ENCODE peak calls at places on chromosomes 5 and 9, in ten cellular contexts. U is cardiac muscle cell, G is SJSA1, Y is upper lobe of left lung, T is upper lobe of right lung, Q is adipocyte, K is Panc1, A is left ventricle myocardium inferior, J is AG04449, E is heart right ventricle. O is an unnamed sample.

GRCh38 chr9:77177894-77178794 is 810 bp downstream of the VPS13A start:
- DNase-seq in U (peak; percentile 38), G (peak; percentile 43), Y (peak; percentile 85), T (peak; percentile 80), Q (peak; percentile 69), K (no peak), A (peak; percentile 22), J (no peak), E (peak; percentile 27), O (no peak)

GRCh38 chr5:135391869-135392255 is 7.2 kb downstream of the MACROH2A1 start:
- DNase-seq in U (no peak), G (no peak), Y (no peak), T (no peak), Q (no peak), K (no peak), A (no peak), J (no peak), E (no peak), O (no peak)

GRCh38 chr9:99287641-99288040 is 65.6 kb downstream of the SEC61B start:
- DNase-seq in U (no peak), G (no peak), Y (no peak), T (no peak), Q (no peak), K (no peak), A (no peak), J (no peak), E (no peak), O (no peak)

GRCh38 chr5:15601853-15602252 is 101.9 kb downstream of the FBXL7 start:
- DNase-seq in U (no peak), G (no peak), Y (no peak), T (no peak), Q (no peak), K (no peak), A (no peak), J (no peak), E (no peak), O (no peak)

GRCh38 chr5:71891856-71892255 is 172.8 kb downstream of the CARTPT start:
- DNase-seq in U (peak; percentile 67), G (peak; percentile 48), Y (no peak), T (no peak), Q (peak; percentile 54), K (no peak), A (peak; percentile 55), J (no peak), E (peak; percentile 60), O (no peak)

GRCh38 chr9:126614088-126614454 is 343 bp downstream of the LMX1B start:
- DNase-seq in U (no peak), G (no peak), Y (peak; percentile 79), T (peak; percentile 67), Q (no peak), K (no peak), A (no peak), J (no peak), E (no peak), O (no peak)

GRCh38 chr9:92607773-92608172 is 62.2 kb downstream of the IPPK start:
- DNase-seq in U (peak; percentile 64), G (peak; percentile 34), Y (no peak), T (no peak), Q (peak; percentile 85), K (no peak), A (no peak), J (peak; percentile 55), E (no peak), O (peak; percentile 84)

GRCh38 chr5:107869459-107870115 is 198.8 kb upstream of the EFNA5 start:
- DNase-seq in U (peak; percentile 57), G (peak; percentile 85), Y (no peak), T (no peak), Q (peak; percentile 69), K (peak; percentile 82), A (no peak), J (peak; percentile 29), E (no peak), O (peak; percentile 49)

DNA sequence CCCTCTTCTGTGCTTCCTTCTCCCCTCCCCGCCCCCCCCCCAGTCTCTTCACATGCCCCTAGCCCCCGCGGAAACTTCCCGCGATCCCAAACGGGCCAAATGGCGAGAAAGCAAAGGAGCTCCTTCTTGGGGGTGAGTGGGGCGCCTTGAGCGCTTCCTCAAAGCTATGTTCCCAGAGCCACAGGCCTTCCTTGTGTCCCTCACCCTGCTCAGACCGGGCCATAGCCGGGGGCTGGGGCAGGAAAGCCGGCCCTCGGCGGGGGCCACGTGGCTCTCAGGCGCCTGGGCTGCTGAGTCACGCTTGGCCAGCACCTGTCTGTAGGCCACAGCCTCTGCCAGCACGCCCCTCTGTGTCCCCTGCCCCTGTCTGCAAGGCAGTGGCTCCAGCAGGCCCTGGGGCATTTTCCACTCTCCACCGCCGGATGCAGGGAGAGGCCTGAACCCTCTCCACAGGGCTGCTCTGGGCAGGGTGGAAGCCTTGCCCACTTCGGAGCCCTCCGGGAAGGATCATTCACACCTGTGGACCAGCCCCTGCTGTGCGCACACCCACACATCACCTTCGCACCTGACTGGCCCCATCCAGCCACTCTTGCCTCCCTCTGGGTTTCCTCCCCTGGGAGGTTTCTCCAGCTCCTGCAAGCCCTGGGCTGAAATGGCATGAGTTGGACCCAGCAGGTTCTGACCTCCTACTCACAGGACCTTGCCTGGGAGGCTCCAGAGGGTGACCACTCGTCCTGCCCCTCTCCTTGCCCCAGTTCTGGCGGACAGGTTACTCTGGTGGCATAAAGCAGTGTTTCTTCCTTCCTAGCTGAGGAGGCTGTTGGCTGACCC is 1.2 kb upstream of the SQSTM1 start:
- DNase-seq in U (peak; percentile 80), G (peak; percentile 77), Y (peak; percentile 91), T (peak; percentile 90), Q (peak; percentile 74), K (no peak), A (peak; percentile 61), J (no peak), E (peak; percentile 59), O (peak; percentile 31)
- H3K4me3 ChIP-seq in U (peak overlapping the region; percentile 18), G (peak overlapping the region; percentile 94), Y (peak overlapping the region; percentile 66), T (peak overlapping the region; percentile 100), Q (peak overlapping the region; percentile 87), K (no peak overlapping the region), A (peak overlapping the region; percentile 91), J (no peak overlapping the region), E (peak overlapping the region; percentile 89), O (peak overlapping the region; percentile 27)

GRCh38 chr9:18544456-18544855 is 70.5 kb downstream of the ADAMTSL1 start:
- DNase-seq in U (no peak), G (no peak), Y (no peak), T (no peak), Q (no peak), K (no peak), A (no peak), J (no peak), E (no peak), O (no peak)

GRCh38 chr9:18539203-18539602 is 65.2 kb downstream of the ADAMTSL1 start:
- DNase-seq in U (no peak), G (no peak), Y (no peak), T (no peak), Q (no peak), K (no peak), A (no peak), J (no peak), E (no peak), O (no peak)

GRCh38 chr9:18542837-18543405 is 69.0 kb downstream of the ADAMTSL1 start:
- DNase-seq in U (peak; percentile 21), G (no peak), Y (no peak), T (no peak), Q (no peak), K (no peak), A (no peak), J (peak; percentile 47), E (no peak), O (peak; percentile 65)

GRCh38 chr9:18548456-18548855 is 74.5 kb downstream of the ADAMTSL1 start:
- DNase-seq in U (no peak), G (no peak), Y (no peak), T (no peak), Q (no peak), K (no peak), A (no peak), J (no peak), E (no peak), O (no peak)

DNA sequence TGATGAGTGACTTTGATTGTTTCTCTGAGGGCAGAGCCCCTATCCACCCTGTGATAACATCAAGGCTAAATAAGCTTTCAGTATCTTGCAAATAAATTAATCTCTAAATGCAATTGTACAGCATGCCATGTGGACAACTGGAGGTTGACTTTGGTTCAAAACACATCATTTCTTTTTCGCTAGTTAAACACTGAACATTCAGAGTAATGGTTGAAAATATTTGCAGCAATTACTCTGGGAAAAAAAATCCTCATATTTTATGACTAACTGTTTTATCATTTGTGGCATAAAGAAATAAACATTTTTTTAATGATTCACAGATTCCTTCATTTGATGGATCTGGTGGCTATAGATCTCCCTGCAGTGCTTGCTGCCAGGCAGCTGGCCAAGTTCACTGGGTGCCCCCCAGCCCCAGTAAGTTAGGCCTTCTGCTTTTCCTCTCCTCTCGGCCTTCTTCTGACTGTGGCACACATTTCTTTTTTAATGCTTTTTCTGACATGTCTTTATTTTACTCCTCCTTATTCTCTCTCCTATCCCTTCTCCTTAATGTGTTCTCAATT is 69.5 kb downstream of the ADAMTSL1 start:
- DNase-seq in U (peak; percentile 72), G (peak; percentile 38), Y (no peak), T (no peak), Q (peak; percentile 84), K (no peak), A (no peak), J (peak; percentile 53), E (no peak), O (peak; percentile 76)
- H3K4me3 ChIP-seq in U (no peak overlapping the region), G (no peak overlapping the region), Y (no peak overlapping the region), T (no peak overlapping the region), Q (peak overlapping the region; percentile 18), K (no peak overlapping the region), A (no peak overlapping the region), J (no peak overlapping the region), E (no peak overlapping the region), O (no peak overlapping the region)

DNA sequence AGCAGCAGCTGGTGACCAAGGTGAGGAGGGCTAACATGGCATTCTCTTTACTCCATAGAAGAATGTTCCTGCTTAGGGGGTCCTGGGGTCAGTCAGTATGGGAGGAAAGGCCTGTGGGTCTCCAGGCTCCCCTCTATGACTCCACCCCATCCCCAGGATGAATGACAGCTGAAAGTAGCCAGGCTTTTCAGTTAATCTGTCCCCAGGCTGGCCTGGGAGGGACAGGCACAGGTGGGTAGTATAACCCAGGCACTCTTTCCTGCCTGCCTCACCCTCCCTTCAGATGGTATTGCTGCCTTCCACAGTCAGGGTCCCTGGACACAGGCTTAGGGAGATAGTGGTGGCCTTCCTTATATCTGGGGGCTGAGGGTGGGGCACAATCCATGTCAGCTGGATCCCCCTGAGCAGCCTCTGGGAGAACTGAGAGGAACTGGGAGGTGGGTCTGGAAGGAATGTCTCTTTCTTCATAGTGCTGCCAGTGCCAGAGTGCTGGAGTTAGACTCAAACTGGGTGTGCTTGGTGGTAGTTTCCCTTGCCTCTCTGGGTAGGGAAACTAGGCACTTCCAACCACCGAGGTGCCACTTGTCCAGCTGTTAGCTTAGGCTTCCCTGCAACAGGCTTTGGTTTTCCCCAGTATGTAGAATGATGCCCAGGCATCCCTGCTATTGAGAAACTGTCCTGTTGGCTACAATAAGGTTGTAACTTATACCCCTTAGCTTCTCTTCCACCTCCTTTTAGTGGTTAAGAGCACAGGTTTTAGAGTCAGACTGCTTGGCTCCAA is 27.8 kb downstream of the LARP1 start:
- DNase-seq in U (no peak), G (no peak), Y (no peak), T (no peak), Q (no peak), K (no peak), A (no peak), J (no peak), E (no peak), O (no peak)
- H3K4me3 ChIP-seq in U (no peak overlapping the region), G (no peak overlapping the region), Y (no peak overlapping the region), T (no peak overlapping the region), Q (no peak overlapping the region), K (no peak overlapping the region), A (no peak overlapping the region), J (no peak overlapping the region), E (no peak overlapping the region), O (no peak overlapping the region)

DNA sequence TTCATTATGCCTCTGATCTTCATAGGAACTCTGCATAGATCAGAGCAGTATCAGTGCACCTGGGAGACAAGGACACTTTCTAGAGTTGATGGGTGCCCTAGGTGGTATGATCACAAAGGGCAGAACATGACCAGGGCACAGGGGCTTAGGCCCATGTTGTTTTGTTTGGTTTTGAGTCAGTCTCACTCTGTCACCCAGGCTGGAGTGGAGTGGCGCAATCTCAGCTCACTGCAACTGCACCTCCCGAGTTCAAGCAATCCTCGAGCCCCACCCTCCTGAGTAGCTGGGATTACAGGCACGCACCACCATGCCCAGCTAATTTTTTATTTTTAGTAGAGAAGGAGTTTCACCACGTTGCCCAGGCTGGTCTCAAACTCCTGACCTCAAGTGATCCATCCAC is 17.6 kb downstream of the ALDH7A1 start:
- DNase-seq in U (no peak), G (no peak), Y (no peak), T (no peak), Q (no peak), K (no peak), A (no peak), J (no peak), E (no peak), O (no peak)
- H3K4me3 ChIP-seq in U (no peak overlapping the region), G (no peak overlapping the region), Y (no peak overlapping the region), T (no peak overlapping the region), Q (no peak overlapping the region), K (no peak overlapping the region), A (no peak overlapping the region), J (no peak overlapping the region), E (no peak overlapping the region), O (no peak overlapping the region)

O was measured in skeletal muscle cell.